ENCODE peak calls at places on chromosomes 12 and 14, in eight cellular contexts. D is PC-3, A is tibial artery, W is pancreas, P is tibial nerve, Q is ovary, G is aorta, X is fibroblast of lung. E is an unnamed sample.

GRCh38 chr12:54958048-54958658 is 26.4 kb downstream of the TESPA1 start:
- DNase-seq in D (peak; percentile 87), A (no peak), W (no peak), P (peak; percentile 57), Q (peak; percentile 16), G (no peak), X (peak; percentile 81), E (no peak)

GRCh38 chr14:54447231-54447692 is 6.1 kb upstream of the CNIH1 start:
- DNase-seq in D (peak; percentile 94), A (no peak), W (no peak), P (no peak), Q (no peak), G (no peak), X (peak; percentile 88), E (no peak)

GRCh38 chr14:50410921-50411320 is 14.2 kb upstream of the CDKL1 start:
- DNase-seq in D (peak; percentile 26), A (no peak), W (no peak), P (no peak), Q (no peak), G (no peak), X (peak; percentile 69), E (no peak)

GRCh38 chr14:55212611-55213010 is 21.2 kb upstream of the DLGAP5 start:
- DNase-seq in D (no peak), A (no peak), W (no peak), P (no peak), Q (no peak), G (no peak), X (no peak), E (no peak)

GRCh38 chr12:15278816-15279658 is 43.3 kb upstream of the PTPRO start:
- DNase-seq in D (peak; percentile 88), A (peak; percentile 88), W (peak; percentile 63), P (peak; percentile 35), Q (no peak), G (peak; percentile 96), X (peak; percentile 72), E (peak; percentile 85)

GRCh38 chr12:87618199-87618598 is 411.0 kb downstream of the C12orf50 start:
- DNase-seq in D (no peak), A (no peak), W (no peak), P (no peak), Q (no peak), G (no peak), X (peak; percentile 4), E (no peak)

GRCh38 chr12:26461799-26462198 is 266.4 kb downstream of the SSPN start:
- DNase-seq in D (no peak), A (no peak), W (no peak), P (no peak), Q (no peak), G (no peak), X (no peak), E (no peak)

GRCh38 chr12:1972260-1972659 is 32.0 kb downstream of the DCP1B start:
- DNase-seq in D (peak; percentile 24), A (no peak), W (no peak), P (no peak), Q (no peak), G (no peak), X (peak; percentile 40), E (no peak)

GRCh38 chr14:96735509-96735908 is 61.7 kb upstream of the VRK1 start:
- DNase-seq in D (no peak), A (no peak), W (no peak), P (no peak), Q (no peak), G (no peak), X (no peak), E (no peak)

GRCh38 chr14:60561845-60562746 is 53.1 kb downstream of the SIX6 start:
- DNase-seq in D (peak; percentile 94), A (no peak), W (no peak), P (peak; percentile 52), Q (peak; percentile 20), G (peak; percentile 63), X (peak; percentile 84), E (peak; percentile 31)

GRCh38 chr12:107223816-107224215 is 130.5 kb upstream of the CRY1 start:
- DNase-seq in D (peak; percentile 20), A (no peak), W (no peak), P (no peak), Q (no peak), G (no peak), X (no peak), E (no peak)

GRCh38 chr14:42944284-42944683 is 1337.6 kb downstream of the LRFN5 start:
- DNase-seq in D (peak; percentile 66), A (no peak), W (no peak), P (no peak), Q (no peak), G (no peak), X (peak; percentile 64), E (no peak)

GRCh38 chr12:102946042-102946441 is 11.4 kb upstream of the ASCL1 start:
- DNase-seq in D (no peak), A (no peak), W (no peak), P (no peak), Q (no peak), G (no peak), X (no peak), E (no peak)

GRCh38 chr12:116143883-116144266 is 133.6 kb downstream of the MED13L start:
- DNase-seq in D (no peak), A (no peak), W (no peak), P (no peak), Q (no peak), G (no peak), X (peak; percentile 64), E (no peak)

GRCh38 chr12:3931206-3931605 is 58.0 kb upstream of the PARP11 start:
- DNase-seq in D (no peak), A (no peak), W (no peak), P (no peak), Q (no peak), G (no peak), X (no peak), E (no peak)

GRCh38 chr12:43396671-43397070 is 155.3 kb downstream of the ADAMTS20 start:
- DNase-seq in D (no peak), A (no peak), W (no peak), P (no peak), Q (no peak), G (no peak), X (no peak), E (no peak)

GRCh38 chr14:67695394-67695949 is at the start of gene RDH11:
- DNase-seq in D (peak; percentile 95), A (peak; percentile 92), W (peak; percentile 87), P (peak; percentile 77), Q (peak; percentile 78), G (peak; percentile 91), X (peak; percentile 92), E (peak; percentile 82)

GRCh38 chr12:65640489-65640901 is 183.8 kb upstream of the HMGA2 start:
- DNase-seq in D (no peak), A (no peak), W (no peak), P (peak; percentile 31), Q (no peak), G (no peak), X (peak; percentile 83), E (no peak)

GRCh38 chr14:70441641-70442040 is 10.3 kb upstream of the ADAM21 start:
- DNase-seq in D (no peak), A (no peak), W (no peak), P (no peak), Q (no peak), G (no peak), X (no peak), E (no peak)
- H3K9me3 ChIP-seq in D (peaks cover 14% of the 10 kb centered on the region), A (peaks cover 42% of the 10 kb centered on the region), W (no peaks in the 10 kb centered on the region), P (peaks cover 15% of the 10 kb centered on the region), Q (peaks cover 16% of the 10 kb centered on the region), G (peaks cover 14% of the 10 kb centered on the region), X (no peaks in the 10 kb centered on the region), E (peaks cover 6% of the 10 kb centered on the region)

GRCh38 chr12:34352098-34352497 is 329.8 kb downstream of the ALG10 start:
- DNase-seq in D (no peak), A (no peak), W (no peak), P (no peak), Q (no peak), G (no peak), X (no peak), E (no peak)

GRCh38 chr12:34356233-34356987 is 334.1 kb downstream of the ALG10 start:
- DNase-seq in D (peak; percentile 27), A (no peak), W (no peak), P (no peak), Q (no peak), G (no peak), X (no peak), E (no peak)

GRCh38 chr12:34358198-34358597 is 335.9 kb downstream of the ALG10 start:
- DNase-seq in D (no peak), A (no peak), W (no peak), P (no peak), Q (no peak), G (no peak), X (no peak), E (no peak)

GRCh38 chr12:34357791-34358190 is 335.5 kb downstream of the ALG10 start:
- DNase-seq in D (no peak), A (no peak), W (no peak), P (no peak), Q (no peak), G (no peak), X (no peak), E (no peak)

GRCh38 chr12:34354239-34355200 is 332.2 kb downstream of the ALG10 start:
- DNase-seq in D (no peak), A (no peak), W (no peak), P (no peak), Q (no peak), G (no peak), X (no peak), E (no peak)
- H3K9me3 ChIP-seq in D (no peaks in the 10 kb centered on the region), A (peaks cover 32% of the 10 kb centered on the region), W (no peaks in the 10 kb centered on the region), P (no peaks in the 10 kb centered on the region), Q (no peaks in the 10 kb centered on the region), G (peaks cover 3% of the 10 kb centered on the region), X (no peaks in the 10 kb centered on the region), E (no peaks in the 10 kb centered on the region)

GRCh38 chr14:106579084-106579483 is 1052.7 kb downstream of the TMEM121 start:
- DNase-seq in D (no peak), A (no peak), W (no peak), P (no peak), Q (no peak), G (no peak), X (no peak), E (no peak)

GRCh38 chr14:106578479-106578878 is 1052.1 kb downstream of the TMEM121 start:
- DNase-seq in D (no peak), A (no peak), W (no peak), P (no peak), Q (no peak), G (no peak), X (no peak), E (no peak)
- H3K9me3 ChIP-seq in D (peaks cover 19% of the 10 kb centered on the region), A (no peaks in the 10 kb centered on the region), W (no peaks in the 10 kb centered on the region), P (no peaks in the 10 kb centered on the region), Q (no peaks in the 10 kb centered on the region), G (no peaks in the 10 kb centered on the region), X (no peaks in the 10 kb centered on the region), E (no peaks in the 10 kb centered on the region)

GRCh38 chr12:85089792-85090191 is 53.6 kb downstream of the LRRIQ1 start:
- DNase-seq in D (no peak), A (no peak), W (no peak), P (no peak), Q (no peak), G (no peak), X (no peak), E (no peak)

DNA sequence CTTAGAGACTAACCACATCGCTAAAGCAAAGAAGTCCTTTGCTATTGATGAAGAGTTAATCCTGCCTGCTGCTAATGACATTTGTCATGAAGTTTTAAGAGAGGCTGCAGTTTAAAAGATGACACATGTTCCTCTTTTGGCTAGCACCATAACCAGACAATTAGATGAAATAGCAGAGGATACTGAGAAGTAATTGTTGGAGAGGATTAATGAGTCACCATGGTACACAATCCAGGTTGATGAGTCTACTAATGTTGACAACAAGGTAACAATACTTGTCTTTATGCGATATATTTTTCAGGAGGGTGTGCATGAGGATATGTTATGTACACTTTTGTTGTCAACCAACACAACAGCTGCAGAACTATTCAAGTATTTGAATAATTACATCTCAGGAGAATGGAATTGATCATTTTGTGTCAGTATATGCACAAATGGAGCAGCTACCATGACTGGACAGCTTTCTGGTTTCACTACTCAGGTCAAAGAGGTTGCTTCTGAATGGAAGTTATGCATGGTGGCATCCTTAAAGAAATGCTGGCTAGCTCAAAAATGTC is 56.7 kb downstream of the LRRIQ1 start:
- DNase-seq in D (peak; percentile 95), A (no peak), W (no peak), P (no peak), Q (no peak), G (no peak), X (no peak), E (no peak)
- H3K9me3 ChIP-seq in D (no peaks in the 10 kb centered on the region), A (no peaks in the 10 kb centered on the region), W (no peaks in the 10 kb centered on the region), P (no peaks in the 10 kb centered on the region), Q (no peaks in the 10 kb centered on the region), G (no peaks in the 10 kb centered on the region), X (no peaks in the 10 kb centered on the region), E (no peaks in the 10 kb centered on the region)

E was measured in psoas muscle.